ENCODE peak calls at places on chromosome 2, in nine cellular contexts. R, L, N, A, J, X, H, Y and I are unnamed samples.
A peak's percentile ranks its signal among the peaks of the same experiment; 100 is the strongest.

GRCh38 chr2:204655101-204655500 is 109.8 kb downstream of the PARD3B start:
- DNase-seq in R (no peak), L (no peak), N (no peak), A (no peak), J (no peak), X (no peak), H (no peak), Y (no peak), I (no peak)

GRCh38 chr2:105806994-105807393 is 62.3 kb downstream of the NCK2 start:
- DNase-seq in R (no peak), L (no peak), N (no peak), A (no peak), J (no peak), X (no peak), H (no peak), Y (no peak), I (no peak)

GRCh38 chr2:66576381-66577330 is 141.7 kb downstream of the MEIS1 start:
- DNase-seq in R (peak; percentile 57), L (no peak), N (no peak), A (no peak), J (no peak), X (no peak), H (no peak), Y (no peak), I (no peak)

GRCh38 chr2:199303814-199304213 is 153.9 kb downstream of the SATB2 start:
- DNase-seq in R (no peak), L (no peak), N (peak; percentile 97), A (no peak), J (no peak), X (no peak), H (no peak), Y (no peak), I (no peak)

GRCh38 chr2:137706786-137707613 is 257.3 kb upstream of the HNMT start:
- DNase-seq in R (no peak), L (no peak), N (no peak), A (no peak), J (no peak), X (no peak), H (no peak), Y (peak; percentile 56), I (no peak)

GRCh38 chr2:177535968-177536514 is 143.5 kb downstream of the AGPS start:
- DNase-seq in R (no peak), L (no peak), N (no peak), A (no peak), J (no peak), X (no peak), H (no peak), Y (no peak), I (no peak)

GRCh38 chr2:238893349-238894000 is 45.6 kb downstream of the TWIST2 start:
- DNase-seq in R (no peak), L (no peak), N (no peak), A (no peak), J (no peak), X (no peak), H (no peak), Y (no peak), I (no peak)

GRCh38 chr2:15805206-15805605 is 135.1 kb upstream of the MYCN start:
- DNase-seq in R (no peak), L (no peak), N (no peak), A (no peak), J (no peak), X (no peak), H (no peak), Y (no peak), I (no peak)

GRCh38 chr2:29241955-29242565 is 126.8 kb downstream of the CLIP4 start:
- DNase-seq in R (no peak), L (no peak), N (no peak), A (no peak), J (no peak), X (no peak), H (no peak), Y (no peak), I (no peak)

GRCh38 chr2:44778671-44779476 is 162.6 kb upstream of the SIX3 start:
- DNase-seq in R (no peak), L (no peak), N (no peak), A (no peak), J (no peak), X (no peak), H (no peak), Y (no peak), I (no peak)

GRCh38 chr2:69701100-69701945 is 40.6 kb upstream of the ANXA4 start:
- DNase-seq in R (no peak), L (no peak), N (no peak), A (no peak), J (no peak), X (no peak), H (no peak), Y (no peak), I (no peak)

GRCh38 chr2:8278709-8279354 is 403.0 kb upstream of the ID2 start:
- DNase-seq in R (no peak), L (no peak), N (no peak), A (no peak), J (no peak), X (no peak), H (no peak), Y (no peak), I (no peak)

GRCh38 chr2:117885308-117885707 is 70.8 kb downstream of the DDX18 start:
- DNase-seq in R (no peak), L (no peak), N (no peak), A (no peak), J (no peak), X (no peak), H (no peak), Y (no peak), I (no peak)